ENCODE peak calls at places on chromosomes 16 and 17, in ten cellular contexts. C, M, B, S, X, G, A, V, O and J are unnamed samples.
A peak's percentile ranks its signal among the peaks of the same experiment; 100 is the strongest.

GRCh38 chr16:31455601-31456314 is 3.5 kb upstream of the ARMC5 start:
- DNase-seq in C (no peak), M (no peak), B (no peak), S (peak; percentile 27), X (no peak), G (no peak), A (peak; percentile 28), V (no peak), O (no peak), J (no peak)

GRCh38 chr16:1494711-1495110 is 1.6 kb downstream of the TELO2 start:
- DNase-seq in C (no peak), M (no peak), B (no peak), S (peak; percentile 12), X (no peak), G (no peak), A (no peak), V (no peak), O (no peak), J (no peak)

GRCh38 chr16:30526137-30526822 is at the start of gene ZNF768:
- DNase-seq in C (peak; percentile 14), M (no peak), B (peak; percentile 28), S (peak; percentile 26), X (peak; percentile 41), G (peak; percentile 40), A (peak; percentile 34), V (no peak), O (peak; percentile 60), J (no peak)

GRCh38 chr16:25192096-25192495 is 24.7 kb upstream of the AQP8 start:
- DNase-seq in C (no peak), M (no peak), B (no peak), S (no peak), X (no peak), G (peak; percentile 42), A (no peak), V (no peak), O (peak; percentile 11), J (no peak)

GRCh38 chr16:87924041-87924851 is 12.1 kb downstream of the CA5A start:
- DNase-seq in C (no peak), M (no peak), B (no peak), S (no peak), X (no peak), G (no peak), A (no peak), V (no peak), O (no peak), J (peak; percentile 98)

GRCh38 chr16:87626905-87627304 is 24.6 kb downstream of the JPH3 start:
- DNase-seq in C (no peak), M (no peak), B (no peak), S (no peak), X (no peak), G (no peak), A (no peak), V (no peak), O (no peak), J (no peak)

GRCh38 chr16:4136229-4136813 is 20.1 kb upstream of the ADCY9 start:
- DNase-seq in C (no peak), M (no peak), B (no peak), S (no peak), X (no peak), G (no peak), A (no peak), V (no peak), O (peak; percentile 85), J (no peak)

GRCh38 chr17:42288985-42289862 is 926 bp downstream of the STAT5A start:
- DNase-seq in C (no peak), M (no peak), B (no peak), S (no peak), X (peak; percentile 52), G (no peak), A (peak; percentile 71), V (no peak), O (no peak), J (no peak)

GRCh38 chr16:912322-912683 is 58.5 kb downstream of the LMF1 start:
- DNase-seq in C (no peak), M (no peak), B (peak; percentile 4), S (no peak), X (no peak), G (no peak), A (no peak), V (no peak), O (no peak), J (no peak)

GRCh38 chr17:28201315-28201714 is 117.7 kb upstream of the TMEM97 start:
- DNase-seq in C (no peak), M (no peak), B (no peak), S (no peak), X (no peak), G (no peak), A (no peak), V (no peak), O (no peak), J (no peak)

GRCh38 chr17:47305302-47305923 is 18.3 kb upstream of the EFCAB13 start:
- DNase-seq in C (no peak), M (peak; percentile 74), B (no peak), S (peak; percentile 95), X (no peak), G (peak; percentile 91), A (no peak), V (no peak), O (no peak), J (no peak)

GRCh38 chr17:48068491-48068961 is 20.4 kb downstream of the NFE2L1 start:
- DNase-seq in C (no peak), M (no peak), B (no peak), S (no peak), X (no peak), G (no peak), A (no peak), V (no peak), O (peak; percentile 45), J (no peak)

GRCh38 chr16:16110111-16110490 is 113.2 kb downstream of the ABCC6 start:
- DNase-seq in C (no peak), M (no peak), B (no peak), S (no peak), X (no peak), G (no peak), A (no peak), V (no peak), O (no peak), J (no peak)

GRCh38 chr17:45307290-45308015 is 9.4 kb downstream of the MAP3K14 start:
- DNase-seq in C (no peak), M (peak; percentile 53), B (peak; percentile 71), S (peak; percentile 93), X (no peak), G (no peak), A (peak; percentile 56), V (no peak), O (no peak), J (no peak)

GRCh38 chr16:75726390-75726789 is at the start of gene CPHXL:
- DNase-seq in C (no peak), M (no peak), B (no peak), S (no peak), X (no peak), G (no peak), A (no peak), V (no peak), O (no peak), J (no peak)

GRCh38 chr17:74452027-74452840 is 14.2 kb upstream of the CD300A start:
- DNase-seq in C (no peak), M (no peak), B (no peak), S (no peak), X (no peak), G (no peak), A (no peak), V (no peak), O (peak; percentile 46), J (peak; percentile 42)

GRCh38 chr16:24983521-24983920 is 31.6 kb downstream of the ARHGAP17 start:
- DNase-seq in C (no peak), M (no peak), B (peak; percentile 58), S (peak; percentile 43), X (no peak), G (no peak), A (no peak), V (no peak), O (no peak), J (no peak)